ENCODE peak calls at places on chromosomes 2 and 18, in five cellular contexts. One of them, this sample, is unnamed. For H3K27me3 and H3K4me1, the result is how much of the 10 kb centered on the place peaks cover.

GRCh38 chr2:172643142-172643541 is 87.3 kb downstream of the PDK1 start:
- DNase-seq in ascending aorta: no peak
- DNase-seq in IMR-90: peak
- DNase-seq in heart left ventricle: no peak
- DNase-seq in adrenal gland: no peak
- DNase-seq in this sample: no peak

GRCh38 chr2:113328043-113328442 is 49.3 kb upstream of the PAX8 start:
- DNase-seq in heart left ventricle: no peak
- DNase-seq in adrenal gland: no peak
- DNase-seq in IMR-90: no peak
- DNase-seq in ascending aorta: no peak
- DNase-seq in this sample: no peak

GRCh38 chr2:165530-165929 is 98.3 kb downstream of the SH3YL1 start:
- DNase-seq in IMR-90: no peak
- DNase-seq in ascending aorta: no peak
- DNase-seq in adrenal gland: no peak
- DNase-seq in heart left ventricle: no peak
- DNase-seq in this sample: no peak

GRCh38 chr2:238158807-238159539 is at the start of gene ERFE:
- DNase-seq in ascending aorta: no peak
- DNase-seq in adrenal gland: no peak
- DNase-seq in heart left ventricle: no peak
- DNase-seq in IMR-90: peak
- DNase-seq in this sample: no peak

GRCh38 chr2:25700221-25700660 is 26.9 kb upstream of the DTNB start:
- DNase-seq in ascending aorta: no peak
- DNase-seq in adrenal gland: peak
- DNase-seq in IMR-90: peak
- DNase-seq in heart left ventricle: no peak
- DNase-seq in this sample: peak

GRCh38 chr2:40087927-40088326 is 308.9 kb upstream of the THUMPD2 start:
- DNase-seq in heart left ventricle: no peak
- DNase-seq in IMR-90: no peak
- DNase-seq in ascending aorta: no peak
- DNase-seq in adrenal gland: no peak
- DNase-seq in this sample: no peak

GRCh38 chr2:241894056-241894641 is 24.6 kb downstream of the RTP5 start:
- DNase-seq in ascending aorta: peak
- DNase-seq in IMR-90: no peak
- DNase-seq in heart left ventricle: no peak
- DNase-seq in adrenal gland: peak
- DNase-seq in this sample: peak

GRCh38 chr2:197261808-197262226 is 48.8 kb downstream of the ANKRD44 start:
- DNase-seq in IMR-90: peak
- DNase-seq in adrenal gland: no peak
- DNase-seq in ascending aorta: no peak
- DNase-seq in heart left ventricle: no peak
- DNase-seq in this sample: no peak

GRCh38 chr2:236659758-236660150 is 90.1 kb downstream of the ACKR3 start:
- DNase-seq in heart left ventricle: peak
- DNase-seq in adrenal gland: no peak
- DNase-seq in ascending aorta: peak
- DNase-seq in IMR-90: peak
- DNase-seq in this sample: peak

GRCh38 chr18:47436871-47437270 is 185.4 kb upstream of the SKOR2 start:
- DNase-seq in IMR-90: no peak
- DNase-seq in heart left ventricle: no peak
- DNase-seq in adrenal gland: no peak
- DNase-seq in ascending aorta: no peak
- DNase-seq in this sample: no peak

GRCh38 chr2:241275504-241275903 is 40.0 kb downstream of the HDLBP start:
- DNase-seq in IMR-90: no peak
- DNase-seq in ascending aorta: no peak
- DNase-seq in heart left ventricle: no peak
- DNase-seq in adrenal gland: no peak
- DNase-seq in this sample: no peak

GRCh38 chr2:25266399-25266798 is 75.3 kb downstream of the DNMT3A start:
- DNase-seq in heart left ventricle: no peak
- DNase-seq in adrenal gland: no peak
- DNase-seq in ascending aorta: no peak
- DNase-seq in IMR-90: no peak
- DNase-seq in this sample: no peak

GRCh38 chr2:69604026-69604678 is 39.4 kb downstream of the AAK1 start:
- DNase-seq in heart left ventricle: no peak
- DNase-seq in adrenal gland: no peak
- DNase-seq in IMR-90: peak
- DNase-seq in ascending aorta: no peak
- DNase-seq in this sample: peak

GRCh38 chr18:68583685-68584084 is 131.2 kb downstream of the TMX3 start:
- DNase-seq in ascending aorta: no peak
- DNase-seq in heart left ventricle: no peak
- DNase-seq in IMR-90: no peak
- DNase-seq in adrenal gland: no peak
- DNase-seq in this sample: no peak

GRCh38 chr2:62578837-62579640 is 73.0 kb upstream of the TMEM17 start:
- DNase-seq in ascending aorta: no peak
- DNase-seq in heart left ventricle: no peak
- DNase-seq in IMR-90: peak
- DNase-seq in adrenal gland: no peak
- DNase-seq in this sample: peak

GRCh38 chr2:101361519-101361918 is 25.8 kb downstream of the CREG2 start:
- DNase-seq in IMR-90: no peak
- DNase-seq in heart left ventricle: no peak
- DNase-seq in adrenal gland: no peak
- DNase-seq in ascending aorta: peak
- DNase-seq in this sample: no peak

GRCh38 chr2:104026726-104027125 is 827.2 kb upstream of the POU3F3 start:
- DNase-seq in ascending aorta: no peak
- DNase-seq in adrenal gland: no peak
- DNase-seq in IMR-90: no peak
- DNase-seq in heart left ventricle: no peak
- DNase-seq in this sample: no peak

GRCh38 chr2:120246546-120247300 is 5.9 kb upstream of the RALB start:
- DNase-seq in ascending aorta: no peak
- DNase-seq in heart left ventricle: no peak
- DNase-seq in adrenal gland: no peak
- DNase-seq in IMR-90: peak
- DNase-seq in this sample: no peak

GRCh38 chr2:241894681-241895426 is 25.3 kb downstream of the RTP5 start:
- DNase-seq in IMR-90: no peak
- DNase-seq in adrenal gland: peak
- DNase-seq in ascending aorta: peak
- DNase-seq in heart left ventricle: peak
- DNase-seq in this sample: peak

DNA sequence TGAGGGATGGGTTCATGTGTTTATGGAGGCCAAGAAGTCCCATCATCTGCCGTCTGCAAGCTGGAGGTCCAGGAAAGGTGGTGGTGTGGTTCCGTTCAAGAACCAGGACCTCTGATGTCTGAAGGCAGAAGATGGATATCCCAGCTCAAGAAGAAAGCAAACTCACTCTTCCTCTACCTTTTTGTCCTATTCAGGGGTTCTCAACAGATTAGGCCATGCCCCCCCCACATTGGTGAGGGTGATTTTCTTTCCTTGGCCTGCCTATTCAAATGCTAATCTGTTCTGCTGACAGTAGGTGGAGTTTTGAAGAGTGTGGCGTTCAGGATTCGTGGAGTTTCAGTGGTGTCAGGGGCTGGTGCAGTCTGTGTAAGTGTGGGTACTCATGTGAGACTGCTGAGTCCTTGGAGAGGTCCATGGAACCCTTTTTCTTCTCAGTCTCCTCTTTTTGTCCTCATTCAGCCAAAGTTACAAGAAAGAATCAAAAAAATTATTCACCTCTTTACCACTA is 5.9 kb downstream of the MSL3B start:
- DNase-seq in IMR-90: no peak
- DNase-seq in heart left ventricle: no peak
- DNase-seq in adrenal gland: no peak
- DNase-seq in ascending aorta: no peak
- DNase-seq in this sample: no peak
- TF ChIP-seq CTCF in IMR-90: no peak
- TF ChIP-seq CTCF in heart left ventricle: no peak
- TF ChIP-seq CTCF in adrenal gland: no peak
- TF ChIP-seq CTCF in ascending aorta: no peak
- TF ChIP-seq CTCF in this sample: no peak

DNA sequence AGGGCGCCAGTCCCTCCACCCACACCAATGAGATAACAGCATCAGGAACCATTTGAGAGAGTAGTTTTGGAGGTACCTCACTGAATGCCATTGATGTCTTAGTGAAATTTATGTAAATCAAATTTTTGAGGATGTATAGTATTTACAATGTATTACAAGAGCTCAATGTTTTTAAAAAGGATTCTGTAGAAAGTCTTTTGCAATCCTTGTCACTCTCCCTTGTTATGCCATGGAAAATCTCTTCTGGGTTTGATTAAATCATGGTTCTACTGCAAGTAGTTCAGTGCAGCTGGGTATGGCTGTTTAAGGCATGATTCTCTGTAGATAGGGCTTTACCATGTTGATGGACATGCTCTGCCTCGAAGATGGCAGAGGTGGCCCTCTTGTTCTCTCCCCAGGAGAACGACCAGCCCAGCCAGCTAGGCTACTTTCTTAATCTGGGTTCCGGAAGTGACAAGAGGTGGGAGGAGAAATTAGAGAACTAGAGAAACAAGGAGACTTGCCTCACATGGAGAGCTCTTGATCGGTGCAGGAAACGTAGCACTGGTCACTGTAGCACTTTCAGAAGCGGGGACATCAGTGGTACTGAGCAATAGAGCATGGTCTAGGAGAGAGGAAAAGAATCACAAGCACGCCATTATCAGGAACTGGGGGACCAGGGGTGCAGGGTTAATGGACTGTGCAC is 202.7 kb downstream of the CLIP4 start:
- DNase-seq in IMR-90: no peak
- DNase-seq in ascending aorta: no peak
- DNase-seq in adrenal gland: no peak
- DNase-seq in heart left ventricle: no peak
- DNase-seq in this sample: no peak
- H3K27me3 ChIP-seq in IMR-90: under half
- H3K27me3 ChIP-seq in ascending aorta: under half
- H3K27me3 ChIP-seq in adrenal gland: under half
- H3K27me3 ChIP-seq in heart left ventricle: under half
- H3K27me3 ChIP-seq in this sample: under half

GRCh38 chr2:110099036-110099420 is 16.6 kb downstream of the MALL start:
- DNase-seq in heart left ventricle: no peak
- DNase-seq in adrenal gland: no peak
- DNase-seq in ascending aorta: peak
- DNase-seq in IMR-90: no peak
- DNase-seq in this sample: no peak
- H3K4me1 ChIP-seq in heart left ventricle: under half
- H3K4me1 ChIP-seq in adrenal gland: under half
- H3K4me1 ChIP-seq in ascending aorta: under half
- H3K4me1 ChIP-seq in IMR-90: under half
- H3K4me1 ChIP-seq in this sample: under half

DNA sequence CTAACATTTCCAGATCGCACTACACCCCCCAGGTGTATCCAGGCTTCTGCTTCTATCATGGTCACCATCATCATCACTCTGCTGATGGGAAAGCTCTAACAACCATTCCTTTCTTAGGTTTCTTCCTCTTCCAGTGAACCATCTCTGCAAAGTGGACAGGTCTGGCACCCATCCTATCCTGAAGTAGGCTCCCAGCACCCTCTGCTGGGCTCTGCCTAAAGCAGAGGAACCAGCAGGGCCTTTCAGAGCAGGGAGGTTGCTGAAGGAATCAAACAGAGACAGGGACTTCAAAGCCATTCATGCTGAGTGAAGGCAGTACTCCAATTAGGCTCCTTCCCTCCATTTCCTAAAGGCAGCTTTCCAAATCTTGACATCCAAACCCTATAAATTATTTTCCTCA is 27.2 kb upstream of the SATB2 start:
- DNase-seq in adrenal gland: no peak
- DNase-seq in heart left ventricle: no peak
- DNase-seq in ascending aorta: no peak
- DNase-seq in IMR-90: no peak
- DNase-seq in this sample: no peak
- TF ChIP-seq CTCF in adrenal gland: no peak
- TF ChIP-seq CTCF in heart left ventricle: no peak
- TF ChIP-seq CTCF in ascending aorta: no peak
- TF ChIP-seq CTCF in IMR-90: peak
- TF ChIP-seq CTCF in this sample: no peak

DNA sequence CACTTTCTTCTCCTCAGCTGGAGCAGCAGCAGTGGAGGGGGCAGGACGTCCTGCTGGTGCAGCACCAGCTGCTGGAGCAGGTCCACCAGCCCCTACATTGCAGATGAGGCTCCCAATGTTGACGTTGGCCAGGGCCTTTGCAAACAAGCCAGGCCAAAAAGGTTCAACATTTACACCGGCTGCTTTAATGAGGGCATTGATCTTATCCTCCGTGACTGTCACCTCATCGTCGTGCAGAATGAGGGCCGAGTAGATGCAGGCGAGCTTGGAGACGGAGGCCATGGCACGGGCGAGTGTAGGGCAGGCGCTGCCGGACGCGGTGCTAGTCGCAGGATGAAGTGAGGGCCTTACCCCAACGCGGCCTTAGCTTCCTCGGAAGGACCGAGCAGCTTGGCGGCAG is 12.5 kb downstream of the HOXD1 start:
- DNase-seq in ascending aorta: no peak
- DNase-seq in adrenal gland: no peak
- DNase-seq in heart left ventricle: no peak
- DNase-seq in IMR-90: no peak
- DNase-seq in this sample: no peak
- H3K27me3 ChIP-seq in ascending aorta: under half
- H3K27me3 ChIP-seq in adrenal gland: under half
- H3K27me3 ChIP-seq in heart left ventricle: under half
- H3K27me3 ChIP-seq in IMR-90: under half
- H3K27me3 ChIP-seq in this sample: under half

GRCh38 chr2:217430916-217431576 is 571.2 kb upstream of the TNP1 start:
- DNase-seq in ascending aorta: no peak
- DNase-seq in IMR-90: peak
- DNase-seq in adrenal gland: no peak
- DNase-seq in heart left ventricle: no peak
- DNase-seq in this sample: no peak
- H3K4me1 ChIP-seq in ascending aorta: under half
- H3K4me1 ChIP-seq in IMR-90: under half
- H3K4me1 ChIP-seq in adrenal gland: under half
- H3K4me1 ChIP-seq in heart left ventricle: under half
- H3K4me1 ChIP-seq in this sample: under half

GRCh38 chr2:9555338-9556120 is at the start of gene ADAM17:
- DNase-seq in adrenal gland: peak
- DNase-seq in IMR-90: peak
- DNase-seq in heart left ventricle: peak
- DNase-seq in ascending aorta: peak
- DNase-seq in this sample: peak
- TF ChIP-seq CTCF in adrenal gland: peak
- TF ChIP-seq CTCF in IMR-90: peak
- TF ChIP-seq CTCF in heart left ventricle: peak
- TF ChIP-seq CTCF in ascending aorta: peak
- TF ChIP-seq CTCF in this sample: peak

GRCh38 chr2:28522479-28522878 is 26.6 kb downstream of the PLB1 start:
- DNase-seq in heart left ventricle: no peak
- DNase-seq in adrenal gland: no peak
- DNase-seq in ascending aorta: no peak
- DNase-seq in IMR-90: no peak
- DNase-seq in this sample: no peak
- H3K27me3 ChIP-seq in heart left ventricle: under half
- H3K27me3 ChIP-seq in adrenal gland: under half
- H3K27me3 ChIP-seq in ascending aorta: under half
- H3K27me3 ChIP-seq in IMR-90: half or more
- H3K27me3 ChIP-seq in this sample: under half

This sample was measured in body of pancreas.